ENCODE peak calls at places on chromosome 20, in six cellular contexts. P, M, E, V, C and L are unnamed samples.

GRCh38 chr20:42308980-42309524 is 690.9 kb upstream of the CHD6 start:
- DNase-seq in P (no peak), M (no peak), E (no peak), V (no peak), C (no peak), L (peak; percentile 98)

GRCh38 chr20:1513801-1514200 is 22.6 kb upstream of the SIRPB2 start:
- DNase-seq in P (no peak), M (no peak), E (no peak), V (no peak), C (no peak), L (no peak)

GRCh38 chr20:33767100-33767499 is 35.3 kb downstream of the ZNF341 start:
- DNase-seq in P (no peak), M (no peak), E (no peak), V (no peak), C (no peak), L (no peak)

GRCh38 chr20:45611054-45611453 is 18.5 kb upstream of the WFDC10A start:
- DNase-seq in P (no peak), M (peak; percentile 23), E (no peak), V (no peak), C (no peak), L (no peak)

GRCh38 chr20:4905612-4906011 is 95.7 kb downstream of the SLC23A2 start:
- DNase-seq in P (no peak), M (no peak), E (no peak), V (no peak), C (no peak), L (no peak)

GRCh38 chr20:49701313-49701731 is 12.4 kb downstream of the B4GALT5 start:
- DNase-seq in P (no peak), M (peak; percentile 26), E (no peak), V (no peak), C (no peak), L (peak; percentile 43)

GRCh38 chr20:52102126-52102525 is 89.5 kb downstream of the ZFP64 start:
- DNase-seq in P (no peak), M (no peak), E (no peak), V (no peak), C (no peak), L (no peak)

GRCh38 chr20:32487381-32487780 is 97.8 kb downstream of the NOL4L start:
- DNase-seq in P (no peak), M (no peak), E (no peak), V (no peak), C (peak; percentile 38), L (no peak)

GRCh38 chr20:1010659-1011058 is 8.5 kb upstream of the RSPO4 start:
- DNase-seq in P (no peak), M (no peak), E (no peak), V (no peak), C (peak; percentile 25), L (no peak)

GRCh38 chr20:62602550-62602949 is 39.8 kb upstream of the SLCO4A1 start:
- DNase-seq in P (peak; percentile 44), M (peak; percentile 33), E (peak; percentile 53), V (no peak), C (no peak), L (peak; percentile 51)

GRCh38 chr20:59810376-59811187 is 122.9 kb downstream of the SYCP2 start:
- DNase-seq in P (no peak), M (no peak), E (no peak), V (no peak), C (no peak), L (no peak)

GRCh38 chr20:52494244-52494643 is 302.7 kb upstream of the ZFP64 start:
- DNase-seq in P (no peak), M (peak; percentile 59), E (no peak), V (no peak), C (peak; percentile 89), L (no peak)

GRCh38 chr20:25695532-25696383 is 895 bp downstream of the ZNF337 start:
- DNase-seq in P (no peak), M (no peak), E (no peak), V (peak; percentile 24), C (no peak), L (no peak)

GRCh38 chr20:34334654-34335407 is 28.2 kb upstream of the ITCH start:
- DNase-seq in P (no peak), M (no peak), E (no peak), V (no peak), C (no peak), L (no peak)

GRCh38 chr20:15699431-15700146 is 873.7 kb downstream of the KIF16B start:
- DNase-seq in P (no peak), M (no peak), E (no peak), V (no peak), C (peak; percentile 64), L (no peak)

GRCh38 chr20:44714701-44715494 is at the start of gene CCN5:
- DNase-seq in P (peak; percentile 80), M (no peak), E (peak; percentile 95), V (no peak), C (no peak), L (peak; percentile 84)

GRCh38 chr20:25000268-25000801 is 7.8 kb upstream of the APMAP start:
- DNase-seq in P (peak; percentile 97), M (no peak), E (peak; percentile 89), V (no peak), C (peak; percentile 37), L (peak; percentile 55)

GRCh38 chr20:21203036-21203656 is 77.3 kb downstream of the KIZ start:
- DNase-seq in P (no peak), M (no peak), E (no peak), V (no peak), C (no peak), L (no peak)